ENCODE peak calls at places on chromosomes 12 and 14, in five cellular contexts. E, H, T, Q and C are unnamed samples.

GRCh38 chr14:34713681-34714319 is 593 bp downstream of the CFL2 start:
- DNase-seq in E (peak; percentile 68), H (peak; percentile 59), T (peak; percentile 56), Q (no peak), C (no peak)

GRCh38 chr12:5912011-5912410 is 33.0 kb downstream of the ANO2 start:
- DNase-seq in E (no peak), H (no peak), T (no peak), Q (no peak), C (no peak)

GRCh38 chr14:91237219-91237618 is 7.3 kb downstream of the GPR68 start:
- DNase-seq in E (no peak), H (peak; percentile 53), T (no peak), Q (no peak), C (no peak)

GRCh38 chr12:70365648-70366518 is at the start of gene KCNMB4:
- DNase-seq in E (peak; percentile 77), H (peak; percentile 64), T (peak; percentile 43), Q (peak; percentile 79), C (no peak)

GRCh38 chr12:84070311-84070710 is 842.3 kb downstream of the SLC6A15 start:
- DNase-seq in E (no peak), H (peak; percentile 81), T (no peak), Q (no peak), C (peak; percentile 12)

GRCh38 chr12:123289911-123290310 is 18.3 kb upstream of the CDK2AP1 start:
- DNase-seq in E (no peak), H (no peak), T (no peak), Q (no peak), C (no peak)

GRCh38 chr12:79692860-79693605 is 2.3 kb upstream of the PAWR start:
- DNase-seq in E (no peak), H (peak; percentile 30), T (peak; percentile 62), Q (no peak), C (no peak)

GRCh38 chr12:38204831-38205230 is 111.7 kb upstream of the ALG10B start:
- DNase-seq in E (no peak), H (no peak), T (no peak), Q (no peak), C (no peak)

GRCh38 chr12:14540801-14541462 is 26.8 kb downstream of the PLBD1 start:
- DNase-seq in E (no peak), H (no peak), T (peak; percentile 16), Q (no peak), C (peak; percentile 16)

GRCh38 chr12:89451876-89452275 is 72.7 kb downstream of the GALNT4 start:
- DNase-seq in E (peak; percentile 71), H (peak; percentile 90), T (peak; percentile 74), Q (no peak), C (no peak)

GRCh38 chr14:38139926-38140325 is 67.8 kb upstream of the SSTR1 start:
- DNase-seq in E (no peak), H (no peak), T (no peak), Q (no peak), C (no peak)

GRCh38 chr14:26323781-26324363 is 274.0 kb downstream of the NOVA1 start:
- DNase-seq in E (no peak), H (peak; percentile 5), T (no peak), Q (no peak), C (no peak)

GRCh38 chr12:3795096-3795799 is 42.3 kb upstream of the CRACR2A start:
- DNase-seq in E (no peak), H (no peak), T (no peak), Q (no peak), C (no peak)

GRCh38 chr14:24895243-24895583 is 154.7 kb downstream of the STXBP6 start:
- DNase-seq in E (no peak), H (peak; percentile 66), T (no peak), Q (no peak), C (no peak)

GRCh38 chr12:64145226-64145625 is 76.9 kb downstream of the KICS2 start:
- DNase-seq in E (no peak), H (no peak), T (no peak), Q (no peak), C (no peak)

GRCh38 chr14:51576112-51576420 is 75.6 kb upstream of the FRMD6 start:
- DNase-seq in E (no peak), H (peak; percentile 37), T (no peak), Q (no peak), C (no peak)

GRCh38 chr14:61582815-61583214 is 112.5 kb upstream of the HIF1A start:
- DNase-seq in E (no peak), H (peak; percentile 35), T (no peak), Q (no peak), C (no peak)

GRCh38 chr14:64971890-64972785 is at the start of gene RAB15:
- DNase-seq in E (peak; percentile 66), H (peak; percentile 36), T (peak; percentile 20), Q (peak; percentile 63), C (no peak)

GRCh38 chr14:72855913-72856312 is 38.0 kb downstream of the DPF3 start:
- DNase-seq in E (no peak), H (no peak), T (peak; percentile 88), Q (no peak), C (peak; percentile 28)

GRCh38 chr14:74820288-74820687 is 55.7 kb downstream of the PROX2 start:
- DNase-seq in E (no peak), H (no peak), T (no peak), Q (no peak), C (no peak)

GRCh38 chr12:102514696-102515095 is 34.3 kb upstream of the IGF1 start:
- DNase-seq in E (no peak), H (no peak), T (no peak), Q (no peak), C (no peak)

GRCh38 chr12:51028126-51028810 is 2.1 kb upstream of the SLC11A2 start:
- DNase-seq in E (no peak), H (peak; percentile 67), T (peak; percentile 70), Q (peak; percentile 16), C (peak; percentile 77)

GRCh38 chr12:84636801-84637285 is 275.8 kb downstream of the SLC6A15 start:
- DNase-seq in E (no peak), H (no peak), T (no peak), Q (no peak), C (peak; percentile 33)

GRCh38 chr12:126355346-126355745 is 1290.1 kb downstream of the AACS start:
- DNase-seq in E (no peak), H (no peak), T (no peak), Q (no peak), C (no peak)

GRCh38 chr14:37452323-37452722 is 142.7 kb downstream of the FOXA1 start:
- DNase-seq in E (no peak), H (no peak), T (peak; percentile 38), Q (no peak), C (peak; percentile 25)

GRCh38 chr14:75720828-75721227 is 59.8 kb downstream of the TTLL5 start:
- DNase-seq in E (peak; percentile 84), H (peak; percentile 91), T (peak; percentile 18), Q (no peak), C (peak; percentile 2)

GRCh38 chr14:91891721-91892220 is 24.4 kb upstream of the TC2N start:
- DNase-seq in E (no peak), H (peak; percentile 54), T (no peak), Q (no peak), C (no peak)

GRCh38 chr14:61322011-61322798 is 826 bp downstream of the PRKCH start:
- DNase-seq in E (peak; percentile 70), H (no peak), T (peak; percentile 89), Q (no peak), C (no peak)

GRCh38 chr14:87888136-87888999 is 104.6 kb downstream of the GALC start:
- DNase-seq in E (peak; percentile 67), H (no peak), T (no peak), Q (peak; percentile 54), C (no peak)

GRCh38 chr12:57580466-57580795 is 10.6 kb upstream of the PIP4K2C start:
- DNase-seq in E (no peak), H (no peak), T (no peak), Q (peak; percentile 34), C (no peak)

DNA sequence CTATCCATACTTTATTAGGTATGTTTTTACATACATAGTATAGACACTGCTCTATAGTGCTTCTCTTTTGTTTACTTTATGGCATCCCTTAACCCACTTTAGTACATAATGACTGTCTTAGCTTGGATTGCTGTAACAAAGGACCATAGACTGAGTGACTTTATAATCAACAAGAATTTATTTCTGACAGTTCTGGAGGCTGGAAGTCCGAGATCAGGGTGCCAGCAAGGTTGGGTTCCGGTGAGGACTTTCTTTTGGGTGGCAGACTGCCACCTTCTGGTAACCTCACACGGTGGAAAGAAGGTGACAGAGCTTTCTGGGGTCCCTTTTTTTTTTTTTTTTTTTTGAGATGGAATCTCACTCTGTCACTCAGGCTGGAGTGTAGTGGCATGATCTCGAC is 48.6 kb upstream of the PPM1H start:
- DNase-seq in E (no peak), H (no peak), T (no peak), Q (no peak), C (no peak)
- TF ChIP-seq CTCF in E (no peak), H (no peak), T (peak; percentile 29), Q (no peak), C (peak; percentile 15)

GRCh38 chr12:49706351-49707126 is 666 bp downstream of the FMNL3 start:
- DNase-seq in E (peak; percentile 79), H (peak; percentile 50), T (peak; percentile 30), Q (peak; percentile 39), C (no peak)
- H3K4me1 ChIP-seq in E (peaks cover 36% of the 10 kb centered on the region), H (peaks cover 12% of the 10 kb centered on the region), T (peaks cover 31% of the 10 kb centered on the region), Q (peaks cover 7% of the 10 kb centered on the region), C (peaks cover 18% of the 10 kb centered on the region)

GRCh38 chr14:29444805-29445204 is 482.8 kb downstream of the PRKD1 start:
- DNase-seq in E (no peak), H (peak; percentile 36), T (no peak), Q (no peak), C (no peak)
- TF ChIP-seq CTCF in E (no peak), H (no peak), T (no peak), Q (no peak), C (no peak)

GRCh38 chr14:101962503-101962874 is 1.9 kb upstream of the DYNC1H1 start:
- DNase-seq in E (peak; percentile 80), H (peak; percentile 86), T (peak; percentile 69), Q (peak; percentile 96), C (no peak)

GRCh38 chr14:101964297-101965144 is at the start of gene DYNC1H1:
- DNase-seq in E (peak; percentile 95), H (peak; percentile 99), T (peak; percentile 84), Q (peak; percentile 100), C (peak; percentile 70)

GRCh38 chr14:101963052-101963451 is 1.3 kb upstream of the DYNC1H1 start:
- DNase-seq in E (no peak), H (no peak), T (no peak), Q (no peak), C (no peak)

GRCh38 chr14:101965145-101965531 is 765 bp downstream of the DYNC1H1 start:
- DNase-seq in E (peak; percentile 82), H (peak; percentile 60), T (peak; percentile 59), Q (peak; percentile 62), C (no peak)

GRCh38 chr14:101963611-101964296 is 619 bp upstream of the DYNC1H1 start:
- DNase-seq in E (peak; percentile 59), H (no peak), T (no peak), Q (no peak), C (no peak)
- H3K4me1 ChIP-seq in E (peaks cover 17% of the 10 kb centered on the region), H (peaks cover 12% of the 10 kb centered on the region), T (peaks cover 32% of the 10 kb centered on the region), Q (peaks cover 22% of the 10 kb centered on the region), C (peaks cover 22% of the 10 kb centered on the region)